ENCODE peak calls at places on chromosomes 16 and 17, in four cellular contexts. X is DMS79; M is NCI-H446; L is effector memory CD4-positive, alpha-beta T cell. Z is an unnamed sample.

GRCh38 chr16:55039511-55039910 is 108.8 kb downstream of the IRX5 start:
- DNase-seq in M (no peak), L (no peak), X (no peak), Z (no peak)

GRCh38 chr17:82077617-82078358 is 12.2 kb upstream of the DUS1L start:
- DNase-seq in X (no peak), L (no peak), M (no peak), Z (no peak)

GRCh38 chr16:74673876-74674275 is 7.2 kb upstream of the RFWD3 start:
- DNase-seq in M (no peak), X (no peak), L (no peak), Z (no peak)

GRCh38 chr17:29045734-29046133 is 2.8 kb downstream of the PIPOX start:
- DNase-seq in X (no peak), L (no peak), M (no peak), Z (no peak)

GRCh38 chr16:16189842-16190241 is 33.5 kb downstream of the ABCC6 start:
- DNase-seq in L (no peak), X (no peak), M (no peak), Z (no peak)

GRCh38 chr16:51445250-51445649 is 294.2 kb upstream of the SALL1 start:
- DNase-seq in X (no peak), L (no peak), M (no peak), Z (no peak)

GRCh38 chr17:18229254-18229653 is 3.8 kb downstream of the LLGL1 start:
- DNase-seq in L (no peak), X (no peak), M (no peak), Z (no peak)

GRCh38 chr17:31787857-31788570 is 71.0 kb downstream of the COPRS start:
- DNase-seq in X (no peak), M (no peak), L (no peak), Z (no peak)

GRCh38 chr17:76132574-76133338 is 8.3 kb downstream of the FOXJ1 start:
- DNase-seq in L (no peak), M (no peak), X (peak; percentile 67), Z (no peak)

GRCh38 chr17:46099865-46100264 is 93.4 kb downstream of the KANSL1 start:
- DNase-seq in X (no peak), L (no peak), M (no peak), Z (no peak)

GRCh38 chr16:86951831-86952598 is 365.2 kb downstream of the C16orf95 start:
- DNase-seq in X (no peak), M (no peak), L (no peak), Z (no peak)

GRCh38 chr17:47952181-47953021 is 5.3 kb downstream of the PRR15L start:
- DNase-seq in L (no peak), M (no peak), X (no peak), Z (no peak)

GRCh38 chr16:89371386-89371785 is 119.0 kb downstream of the ANKRD11 start:
- DNase-seq in M (no peak), X (no peak), L (no peak), Z (no peak)

Z was measured in NCI-H1694.